ENCODE peak calls at places on chromosomes 2 and 18, in five cellular contexts. One of them, this sample, is unnamed.

GRCh38 chr18:28088477-28088876 is 88.5 kb downstream of the CDH2 start:
- DNase-seq in activated naive CD8-positive, alpha-beta T cell treated with anti-CD3 and anti-CD28 coated beads for 36 hours: no peak
- DNase-seq in fibroblast of lung: no peak
- DNase-seq in activated T-helper 1 cell treated with anti-CD3 and anti-CD28 coated beads, Interleukin-2, amount 50 U/mL, for 16 hours: no peak
- DNase-seq in sciatic nerve: no peak
- DNase-seq in this sample: no peak

GRCh38 chr2:3523551-3524041 is 4.3 kb upstream of the ADI1 start:
- DNase-seq in activated naive CD8-positive, alpha-beta T cell treated with anti-CD3 and anti-CD28 coated beads for 36 hours: no peak
- DNase-seq in fibroblast of lung: peak; percentile 63
- DNase-seq in activated T-helper 1 cell treated with anti-CD3 and anti-CD28 coated beads, Interleukin-2, amount 50 U/mL, for 16 hours: no peak
- DNase-seq in sciatic nerve: no peak
- DNase-seq in this sample: peak; percentile 43

GRCh38 chr2:128379021-128380005 is 60.6 kb upstream of the HS6ST1 start:
- DNase-seq in activated naive CD8-positive, alpha-beta T cell treated with anti-CD3 and anti-CD28 coated beads for 36 hours: no peak
- DNase-seq in fibroblast of lung: peak; percentile 61
- DNase-seq in activated T-helper 1 cell treated with anti-CD3 and anti-CD28 coated beads, Interleukin-2, amount 50 U/mL, for 16 hours: no peak
- DNase-seq in sciatic nerve: peak; percentile 78
- DNase-seq in this sample: no peak

GRCh38 chr2:95346236-95346737 is 49.1 kb downstream of the KCNIP3 start:
- DNase-seq in activated naive CD8-positive, alpha-beta T cell treated with anti-CD3 and anti-CD28 coated beads for 36 hours: no peak
- DNase-seq in fibroblast of lung: peak; percentile 60
- DNase-seq in activated T-helper 1 cell treated with anti-CD3 and anti-CD28 coated beads, Interleukin-2, amount 50 U/mL, for 16 hours: no peak
- DNase-seq in sciatic nerve: peak; percentile 79
- DNase-seq in this sample: peak; percentile 78

GRCh38 chr2:240351826-240352426 is 83.5 kb upstream of the GPC1 start:
- DNase-seq in activated naive CD8-positive, alpha-beta T cell treated with anti-CD3 and anti-CD28 coated beads for 36 hours: no peak
- DNase-seq in fibroblast of lung: no peak
- DNase-seq in activated T-helper 1 cell treated with anti-CD3 and anti-CD28 coated beads, Interleukin-2, amount 50 U/mL, for 16 hours: no peak
- DNase-seq in sciatic nerve: peak; percentile 45
- DNase-seq in this sample: no peak

GRCh38 chr2:188024811-188025210 is 266.9 kb upstream of the GULP1 start:
- DNase-seq in activated naive CD8-positive, alpha-beta T cell treated with anti-CD3 and anti-CD28 coated beads for 36 hours: no peak
- DNase-seq in fibroblast of lung: peak; percentile 13
- DNase-seq in activated T-helper 1 cell treated with anti-CD3 and anti-CD28 coated beads, Interleukin-2, amount 50 U/mL, for 16 hours: no peak
- DNase-seq in sciatic nerve: no peak
- DNase-seq in this sample: no peak

GRCh38 chr18:80132196-80132812 is 23.2 kb downstream of the ADNP2 start:
- DNase-seq in activated naive CD8-positive, alpha-beta T cell treated with anti-CD3 and anti-CD28 coated beads for 36 hours: no peak
- DNase-seq in fibroblast of lung: no peak
- DNase-seq in activated T-helper 1 cell treated with anti-CD3 and anti-CD28 coated beads, Interleukin-2, amount 50 U/mL, for 16 hours: no peak
- DNase-seq in sciatic nerve: no peak
- DNase-seq in this sample: no peak

GRCh38 chr2:144382848-144383247 is 137.1 kb downstream of the ZEB2 start:
- DNase-seq in activated naive CD8-positive, alpha-beta T cell treated with anti-CD3 and anti-CD28 coated beads for 36 hours: peak; percentile 25
- DNase-seq in fibroblast of lung: peak; percentile 41
- DNase-seq in activated T-helper 1 cell treated with anti-CD3 and anti-CD28 coated beads, Interleukin-2, amount 50 U/mL, for 16 hours: no peak
- DNase-seq in sciatic nerve: no peak
- DNase-seq in this sample: no peak

GRCh38 chr2:23564618-23564967 is 179.6 kb downstream of the KLHL29 start:
- DNase-seq in activated naive CD8-positive, alpha-beta T cell treated with anti-CD3 and anti-CD28 coated beads for 36 hours: no peak
- DNase-seq in fibroblast of lung: peak; percentile 61
- DNase-seq in activated T-helper 1 cell treated with anti-CD3 and anti-CD28 coated beads, Interleukin-2, amount 50 U/mL, for 16 hours: no peak
- DNase-seq in sciatic nerve: no peak
- DNase-seq in this sample: no peak

GRCh38 chr2:73036779-73037165 is 34.7 kb downstream of the SFXN5 start:
- DNase-seq in activated naive CD8-positive, alpha-beta T cell treated with anti-CD3 and anti-CD28 coated beads for 36 hours: no peak
- DNase-seq in fibroblast of lung: no peak
- DNase-seq in activated T-helper 1 cell treated with anti-CD3 and anti-CD28 coated beads, Interleukin-2, amount 50 U/mL, for 16 hours: no peak
- DNase-seq in sciatic nerve: no peak
- DNase-seq in this sample: no peak

GRCh38 chr2:175964195-175964594 is 37.9 kb downstream of the LNPK start:
- DNase-seq in activated naive CD8-positive, alpha-beta T cell treated with anti-CD3 and anti-CD28 coated beads for 36 hours: no peak
- DNase-seq in fibroblast of lung: no peak
- DNase-seq in activated T-helper 1 cell treated with anti-CD3 and anti-CD28 coated beads, Interleukin-2, amount 50 U/mL, for 16 hours: no peak
- DNase-seq in sciatic nerve: no peak
- DNase-seq in this sample: no peak

GRCh38 chr2:242085941-242086621 is 216.6 kb downstream of the RTP5 start:
- DNase-seq in activated naive CD8-positive, alpha-beta T cell treated with anti-CD3 and anti-CD28 coated beads for 36 hours: peak; percentile 23
- DNase-seq in fibroblast of lung: no peak
- DNase-seq in activated T-helper 1 cell treated with anti-CD3 and anti-CD28 coated beads, Interleukin-2, amount 50 U/mL, for 16 hours: no peak
- DNase-seq in sciatic nerve: no peak
- DNase-seq in this sample: peak; percentile 91

GRCh38 chr2:177275671-177276070 is 11.1 kb upstream of the NFE2L2 start:
- DNase-seq in activated naive CD8-positive, alpha-beta T cell treated with anti-CD3 and anti-CD28 coated beads for 36 hours: no peak
- DNase-seq in fibroblast of lung: peak; percentile 93
- DNase-seq in activated T-helper 1 cell treated with anti-CD3 and anti-CD28 coated beads, Interleukin-2, amount 50 U/mL, for 16 hours: no peak
- DNase-seq in sciatic nerve: no peak
- DNase-seq in this sample: no peak

GRCh38 chr2:67997528-67998267 is 65.1 kb downstream of the C1D start:
- DNase-seq in activated naive CD8-positive, alpha-beta T cell treated with anti-CD3 and anti-CD28 coated beads for 36 hours: no peak
- DNase-seq in fibroblast of lung: peak; percentile 79
- DNase-seq in activated T-helper 1 cell treated with anti-CD3 and anti-CD28 coated beads, Interleukin-2, amount 50 U/mL, for 16 hours: no peak
- DNase-seq in sciatic nerve: no peak
- DNase-seq in this sample: no peak

GRCh38 chr18:35161934-35162333 is 78.9 kb upstream of the ZNF397 start:
- DNase-seq in activated naive CD8-positive, alpha-beta T cell treated with anti-CD3 and anti-CD28 coated beads for 36 hours: no peak
- DNase-seq in fibroblast of lung: no peak
- DNase-seq in activated T-helper 1 cell treated with anti-CD3 and anti-CD28 coated beads, Interleukin-2, amount 50 U/mL, for 16 hours: no peak
- DNase-seq in sciatic nerve: no peak
- DNase-seq in this sample: no peak

GRCh38 chr2:68487773-68488355 is 20.5 kb downstream of the APLF start:
- DNase-seq in activated naive CD8-positive, alpha-beta T cell treated with anti-CD3 and anti-CD28 coated beads for 36 hours: no peak
- DNase-seq in fibroblast of lung: peak; percentile 32
- DNase-seq in activated T-helper 1 cell treated with anti-CD3 and anti-CD28 coated beads, Interleukin-2, amount 50 U/mL, for 16 hours: no peak
- DNase-seq in sciatic nerve: no peak
- DNase-seq in this sample: no peak

This sample was measured in left lobe of liver.